ENCODE peak calls at places on chromosomes 12 and 14, in six cellular contexts. M, Z, R, L, K and J are unnamed samples.

GRCh38 chr12:107277850-107278249 is 184.5 kb upstream of the CRY1 start:
- DNase-seq in L (no peak), K (peak; percentile 84), M (no peak), R (no peak), Z (no peak), J (no peak)

GRCh38 chr12:56300644-56301464 is 724 bp upstream of the CS start:
- DNase-seq in M (no peak), Z (no peak), K (no peak), L (peak; percentile 46), R (no peak), J (no peak)

GRCh38 chr12:68568878-68569569 is 41.7 kb upstream of the RAP1B start:
- DNase-seq in K (no peak), R (no peak), M (no peak), L (no peak), Z (no peak), J (no peak)

GRCh38 chr14:45526715-45527549 is 273.9 kb upstream of the MIS18BP1 start:
- DNase-seq in Z (peak; percentile 32), K (no peak), R (peak; percentile 52), L (peak; percentile 73), M (peak; percentile 75), J (no peak)

GRCh38 chr12:68159681-68160304 is at the start of gene IFNG:
- DNase-seq in Z (no peak), K (no peak), L (no peak), M (no peak), R (no peak), J (no peak)

GRCh38 chr14:67514650-67515385 is 18.3 kb upstream of the PLEKHH1 start:
- DNase-seq in Z (no peak), R (peak; percentile 66), K (peak; percentile 33), L (peak; percentile 77), M (peak; percentile 42), J (peak; percentile 46)

GRCh38 chr12:86914716-86915115 is 658.5 kb upstream of the MGAT4C start:
- DNase-seq in Z (peak; percentile 23), L (no peak), M (no peak), R (peak; percentile 62), K (peak; percentile 58), J (no peak)

GRCh38 chr12:55713721-55714120 is 2.1 kb upstream of the BLOC1S1 start:
- DNase-seq in Z (no peak), K (peak; percentile 89), M (no peak), R (no peak), L (no peak), J (no peak)

GRCh38 chr14:55807059-55807499 is 227.1 kb downstream of the KTN1 start:
- DNase-seq in Z (no peak), K (peak; percentile 80), R (peak; percentile 21), L (no peak), M (no peak), J (no peak)

GRCh38 chr12:18079541-18080230 is 10.3 kb downstream of the RERGL start:
- DNase-seq in Z (no peak), M (no peak), K (no peak), L (no peak), R (no peak), J (no peak)

GRCh38 chr12:53590661-53591060 is 35.5 kb downstream of the ATF7 start:
- DNase-seq in Z (no peak), K (no peak), R (no peak), M (no peak), L (no peak), J (no peak)

GRCh38 chr12:20436367-20436766 is 68.0 kb downstream of the PDE3A start:
- DNase-seq in Z (no peak), L (no peak), M (no peak), K (peak; percentile 19), R (no peak), J (no peak)

DNA sequence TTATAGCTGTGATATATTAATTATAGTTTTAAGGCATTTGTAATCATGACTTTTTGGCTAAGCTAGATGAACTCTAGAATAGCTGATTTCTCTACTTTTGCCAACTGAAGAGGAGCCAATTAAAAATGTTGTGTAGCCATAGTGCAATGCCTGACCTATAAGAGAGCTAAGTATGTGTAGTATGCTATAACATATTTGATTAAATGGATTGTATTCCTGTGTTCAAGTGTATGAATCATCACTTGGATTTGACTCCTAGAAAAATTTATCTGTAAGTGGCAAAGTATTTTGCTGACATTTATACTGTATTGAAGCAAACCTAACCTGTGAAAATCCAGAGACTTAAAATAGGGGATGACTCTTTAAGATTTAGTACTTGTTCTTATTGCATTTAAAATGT is 34.2 kb downstream of the PCNX4 start:
- DNase-seq in R (no peak), K (peak; percentile 32), L (no peak), M (no peak), Z (no peak), J (no peak)
- H4K91ac ChIP-seq in R (no peak overlapping the region), K (no peak overlapping the region), L (no peak overlapping the region), M (no peak overlapping the region), Z (no peak overlapping the region), J (no peak overlapping the region)

GRCh38 chr12:132955933-132956725 is at the start of gene ZNF605:
- DNase-seq in R (peak; percentile 90), Z (peak; percentile 81), L (peak; percentile 93), K (peak; percentile 89), M (peak; percentile 94), J (peak; percentile 84)
- H3K4ac ChIP-seq in R (peak within 1 kb of the TSS; percentile 83), Z (no peak within 1 kb of the TSS), L (no peak within 1 kb of the TSS), K (peak within 1 kb of the TSS; percentile 45), M (no peak within 1 kb of the TSS), J (peak within 1 kb of the TSS; percentile 84)

GRCh38 chr14:104676694-104677505 is 12.5 kb upstream of the INF2 start:
- DNase-seq in L (peak; percentile 74), R (peak; percentile 68), Z (no peak), K (no peak), M (no peak), J (no peak)
- H2AK5ac ChIP-seq in L (peak overlapping the region; percentile 88), R (peak overlapping the region; percentile 21), Z (peak overlapping the region; percentile 100), K (peak overlapping the region; percentile 90), M (no peak overlapping the region), J (peak overlapping the region; percentile 100)

GRCh38 chr14:37081856-37082255 is 90.5 kb downstream of the SLC25A21 start:
- DNase-seq in L (no peak), M (no peak), K (no peak), Z (no peak), R (no peak), J (no peak)
- H4K91ac ChIP-seq in L (no peak overlapping the region), M (no peak overlapping the region), K (no peak overlapping the region), Z (no peak overlapping the region), R (no peak overlapping the region), J (no peak overlapping the region)

DNA sequence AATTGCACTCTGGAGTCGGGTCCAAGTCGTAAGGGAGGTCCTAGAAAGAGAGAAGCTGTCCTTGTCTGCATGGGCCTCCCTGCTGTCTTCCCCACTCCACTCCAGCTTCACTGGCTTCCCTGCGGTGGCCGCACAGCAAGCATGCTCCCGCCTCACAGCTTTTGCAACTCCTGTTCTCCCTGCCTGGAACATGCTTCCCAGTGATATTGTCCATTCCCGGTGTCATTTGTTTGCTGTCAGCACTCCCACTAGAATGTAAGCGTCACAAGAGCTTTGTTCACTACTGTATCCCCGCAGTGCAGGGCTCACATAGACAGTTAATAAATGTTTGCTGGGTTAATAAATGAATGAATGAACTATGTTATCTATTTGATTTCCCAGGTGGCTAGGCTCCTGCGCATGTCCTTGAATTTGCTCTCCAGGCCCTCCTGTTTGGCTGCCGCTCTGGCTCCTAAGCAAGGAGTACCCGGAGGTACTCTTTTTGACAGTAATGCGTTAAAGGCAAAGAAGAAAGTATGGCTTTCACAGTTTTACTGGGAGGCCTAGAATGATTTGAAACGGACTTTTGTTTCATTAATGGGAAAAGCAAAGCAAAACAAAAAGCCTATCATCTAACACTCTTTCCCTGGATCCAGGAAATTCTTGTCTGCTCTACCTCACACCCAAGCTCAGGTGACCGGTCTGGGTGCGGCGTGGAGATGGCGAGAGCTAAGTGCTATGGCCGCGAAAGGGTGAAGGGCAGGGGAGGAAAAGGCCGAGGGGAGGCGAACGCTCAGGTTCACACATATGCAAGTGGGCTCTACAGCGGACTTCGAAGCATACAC is 6.2 kb upstream of the SLC7A7 start:
- DNase-seq in R (peak; percentile 78), K (no peak), M (no peak), L (peak; percentile 54), Z (no peak), J (no peak)
- H3K4ac ChIP-seq in R (no peak overlapping the region), K (peak overlapping the region; percentile 58), M (no peak overlapping the region), L (peak overlapping the region; percentile 57), Z (no peak overlapping the region), J (peak overlapping the region; percentile 46)

GRCh38 chr14:32512813-32513212 is 183.7 kb downstream of the AKAP6 start:
- DNase-seq in R (no peak), K (no peak), Z (no peak), M (no peak), L (no peak), J (no peak)
- H2AK5ac ChIP-seq in R (no peak overlapping the region), K (no peak overlapping the region), Z (no peak overlapping the region), M (no peak overlapping the region), L (no peak overlapping the region), J (no peak overlapping the region)

DNA sequence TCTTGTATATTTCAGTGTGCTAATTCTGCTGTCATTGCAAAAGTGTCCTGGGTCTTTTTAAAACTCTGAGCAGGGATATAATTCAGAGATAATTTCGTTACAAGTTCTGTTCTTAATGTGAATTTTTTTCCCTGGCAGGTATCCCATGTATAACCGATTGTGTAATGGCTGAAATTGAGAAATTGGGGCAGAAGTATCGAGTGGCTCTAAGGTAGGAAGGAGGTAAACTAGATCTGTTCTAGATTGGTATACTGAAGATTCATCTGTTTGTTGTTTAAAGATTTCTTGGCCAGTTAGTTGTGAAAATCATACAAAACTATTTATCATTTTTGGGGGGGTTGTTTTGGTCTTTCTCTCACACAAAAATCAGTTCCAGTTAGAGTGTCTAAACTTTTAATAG is 10.2 kb downstream of the FCF1 start:
- DNase-seq in M (no peak), R (no peak), L (no peak), K (no peak), Z (no peak), J (no peak)
- H4K91ac ChIP-seq in M (no peak overlapping the region), R (no peak overlapping the region), L (no peak overlapping the region), K (no peak overlapping the region), Z (no peak overlapping the region), J (no peak overlapping the region)

GRCh38 chr12:58421990-58422389 is 480.6 kb downstream of the ATP23 start:
- DNase-seq in R (no peak), Z (no peak), L (no peak), M (no peak), K (no peak), J (no peak)

GRCh38 chr12:58416211-58416610 is 474.8 kb downstream of the ATP23 start:
- DNase-seq in R (peak; percentile 76), L (no peak), M (no peak), Z (no peak), K (peak; percentile 88), J (no peak)

GRCh38 chr12:58419182-58419760 is 477.9 kb downstream of the ATP23 start:
- DNase-seq in M (no peak), Z (no peak), R (no peak), L (no peak), K (no peak), J (no peak)

GRCh38 chr12:58419905-58420304 is 478.5 kb downstream of the ATP23 start:
- DNase-seq in M (no peak), L (no peak), K (peak; percentile 62), Z (no peak), R (no peak), J (no peak)

DNA sequence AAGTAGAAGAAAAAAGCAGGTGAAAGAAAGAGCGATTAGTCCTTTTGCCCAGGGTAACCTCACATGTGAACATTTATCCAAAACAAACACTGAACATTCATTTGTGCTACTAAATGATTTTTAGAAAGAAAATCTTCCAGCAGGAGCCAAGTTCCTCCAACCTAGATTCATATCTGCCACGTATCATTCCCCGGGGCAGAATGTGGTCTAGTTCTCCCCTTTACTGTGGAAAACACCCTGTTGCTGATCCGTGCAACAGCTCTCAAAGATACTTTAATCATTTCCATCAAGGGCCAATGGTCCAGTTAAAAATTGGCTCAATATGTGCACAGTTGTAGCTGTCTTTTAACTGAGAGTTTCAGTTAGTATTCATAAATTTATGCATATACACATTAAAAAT is 479.1 kb downstream of the ATP23 start:
- DNase-seq in Z (no peak), K (no peak), R (no peak), L (no peak), M (no peak), J (no peak)
- H3K4ac ChIP-seq in Z (no peak overlapping the region), K (no peak overlapping the region), R (no peak overlapping the region), L (no peak overlapping the region), M (no peak overlapping the region), J (no peak overlapping the region)

GRCh38 chr12:4434299-4434698 is 11.3 kb downstream of the FGF6 start:
- DNase-seq in M (peak; percentile 19), L (no peak), Z (no peak), R (no peak), K (no peak), J (no peak)
- H2AK5ac ChIP-seq in M (no peak overlapping the region), L (no peak overlapping the region), Z (no peak overlapping the region), R (no peak overlapping the region), K (no peak overlapping the region), J (no peak overlapping the region)